ENCODE peak calls at places on chromosome 22, in ten cellular contexts. E is left ventricle myocardium inferior; X is PC-9; N is CD8-positive, alpha-beta T cell; D is HCT116; Z is tibial artery; I is WERI-Rb-1; L is body of pancreas; V is CD4-positive, CD25-positive, alpha-beta regulatory T cell; G is CD8-positive, alpha-beta memory T cell. P is an unnamed sample.

GRCh38 chr22:42747701-42748513 is 27.2 kb upstream of the A4GALT start:
- DNase-seq in E (no peak), X (no peak), N (no peak), D (no peak), Z (no peak), I (no peak), L (no peak), V (no peak), G (no peak), P (no peak)

GRCh38 chr22:27327981-27328721 is 473.4 kb downstream of the MN1 start:
- DNase-seq in E (no peak), X (no peak), N (no peak), D (no peak), Z (no peak), I (no peak), L (no peak), V (no peak), G (no peak), P (no peak)

GRCh38 chr22:10961043-10961860 is 4566.7 kb upstream of the OR11H1 start:
- DNase-seq in E (no peak), X (no peak), N (no peak), D (no peak), Z (no peak), I (no peak), L (no peak), V (no peak), G (no peak), P (no peak)

GRCh38 chr22:43867839-43868652 is 5.7 kb upstream of the SULT4A1 start:
- DNase-seq in E (peak; percentile 58), X (no peak), N (no peak), D (no peak), Z (no peak), I (peak; percentile 3), L (peak; percentile 56), V (no peak), G (no peak), P (no peak)

GRCh38 chr22:27074016-27074415 is 416.6 kb downstream of the MIAT start:
- DNase-seq in E (no peak), X (peak; percentile 12), N (no peak), D (no peak), Z (no peak), I (no peak), L (no peak), V (no peak), G (no peak), P (no peak)

GRCh38 chr22:45418770-45419138 is 5.3 kb downstream of the RIBC2 start:
- DNase-seq in E (no peak), X (no peak), N (no peak), D (no peak), Z (no peak), I (no peak), L (no peak), V (no peak), G (no peak), P (no peak)

GRCh38 chr22:44024288-44024908 is at the start of gene PARVB:
- DNase-seq in E (peak; percentile 55), X (no peak), N (no peak), D (no peak), Z (no peak), I (no peak), L (peak; percentile 19), V (no peak), G (no peak), P (no peak)

GRCh38 chr22:17315310-17315709 is 54.0 kb upstream of the CECR2 start:
- DNase-seq in E (no peak), X (no peak), N (no peak), D (no peak), Z (no peak), I (no peak), L (no peak), V (no peak), G (no peak), P (no peak)

GRCh38 chr22:41922336-41922735 is 4.3 kb downstream of the TNFRSF13C start:
- DNase-seq in E (no peak), X (no peak), N (no peak), D (no peak), Z (no peak), I (no peak), L (no peak), V (no peak), G (no peak), P (no peak)

GRCh38 chr22:19223617-19224016 is 45.1 kb upstream of the SLC25A1 start:
- DNase-seq in E (no peak), X (no peak), N (no peak), D (no peak), Z (no peak), I (no peak), L (no peak), V (no peak), G (no peak), P (no peak)

DNA sequence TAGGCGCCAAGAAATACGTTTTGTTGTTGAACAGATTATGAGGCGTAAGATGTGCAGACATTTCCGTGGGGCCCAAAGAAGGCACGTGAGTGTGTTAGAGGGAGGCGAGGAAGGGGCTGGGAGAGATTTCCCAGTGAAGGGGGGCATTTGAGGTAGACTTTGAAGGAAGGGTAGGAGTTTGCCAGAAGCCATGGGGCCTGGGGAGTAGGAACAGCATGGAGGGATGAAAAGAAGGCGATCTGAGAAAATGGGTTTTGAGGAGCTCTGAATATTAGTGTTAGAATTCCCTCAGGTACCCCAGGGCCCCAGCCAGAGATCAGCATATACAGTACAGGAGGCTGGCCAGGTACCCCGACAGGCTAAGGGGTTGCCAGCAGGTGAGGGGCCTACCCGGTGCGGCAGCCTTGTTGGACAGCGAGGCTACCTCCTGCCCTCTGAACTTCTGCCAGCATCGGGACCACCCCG is 414 bp upstream of the MIEF1 start:
- DNase-seq in E (no peak), X (no peak), N (no peak), D (no peak), Z (no peak), I (no peak), L (no peak), V (no peak), G (no peak), P (no peak)
- H3K27ac ChIP-seq in E (peak overlapping the region; percentile 94), X (peak overlapping the region; percentile 4), N (peak overlapping the region; percentile 64), D (peak overlapping the region; percentile 70), Z (peak overlapping the region; percentile 71), I (peak overlapping the region; percentile 94), L (peak overlapping the region; percentile 92), V (peak overlapping the region; percentile 71), G (peak overlapping the region; percentile 71), P (peak overlapping the region; percentile 97)

DNA sequence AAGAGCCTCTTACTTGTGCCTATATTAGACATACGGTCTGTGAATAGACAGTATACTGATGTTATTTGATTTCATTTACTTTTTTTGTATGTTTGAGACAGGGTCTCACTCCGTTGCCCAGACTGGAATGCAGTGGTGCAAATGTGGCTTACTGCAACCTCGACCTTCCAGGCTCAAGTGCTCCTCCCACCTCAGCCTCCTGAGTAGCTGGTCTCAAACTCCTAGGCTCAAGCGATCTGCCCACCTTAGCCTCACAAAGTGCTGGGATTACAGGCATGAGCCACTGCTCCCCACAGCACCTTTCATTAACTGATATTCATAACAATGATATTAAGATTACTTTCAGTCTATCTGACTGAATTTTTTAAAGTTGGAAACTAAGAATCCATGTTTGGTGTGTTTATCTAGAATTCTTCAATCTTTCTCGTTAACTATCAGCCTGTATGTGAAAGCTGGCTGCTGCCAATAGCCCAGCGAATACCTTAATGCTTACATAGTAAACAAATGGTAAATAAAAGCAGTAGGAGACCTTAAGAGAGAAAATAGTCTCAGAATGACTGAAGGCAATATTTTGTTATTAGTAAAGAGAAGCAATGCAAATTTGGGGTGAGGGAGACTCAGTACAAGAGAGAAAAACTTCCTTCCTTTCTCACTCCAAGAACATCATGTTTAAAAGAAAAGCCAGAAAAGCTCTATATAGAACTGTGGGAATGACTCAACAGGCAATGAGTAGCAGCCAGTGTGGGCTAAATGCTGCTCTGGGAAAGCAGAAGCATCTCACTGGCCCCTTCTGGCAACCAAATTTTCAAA is 101.9 kb downstream of the MRTFA start:
- DNase-seq in E (no peak), X (no peak), N (no peak), D (no peak), Z (no peak), I (no peak), L (no peak), V (no peak), G (no peak), P (no peak)
- H3K27ac ChIP-seq in E (peak overlapping the region; percentile 52), X (peak overlapping the region; percentile 44), N (no peak overlapping the region), D (no peak overlapping the region), Z (peak overlapping the region; percentile 83), I (no peak overlapping the region), L (peak overlapping the region; percentile 36), V (peak overlapping the region; percentile 69), G (no peak overlapping the region), P (peak overlapping the region; percentile 22)

DNA sequence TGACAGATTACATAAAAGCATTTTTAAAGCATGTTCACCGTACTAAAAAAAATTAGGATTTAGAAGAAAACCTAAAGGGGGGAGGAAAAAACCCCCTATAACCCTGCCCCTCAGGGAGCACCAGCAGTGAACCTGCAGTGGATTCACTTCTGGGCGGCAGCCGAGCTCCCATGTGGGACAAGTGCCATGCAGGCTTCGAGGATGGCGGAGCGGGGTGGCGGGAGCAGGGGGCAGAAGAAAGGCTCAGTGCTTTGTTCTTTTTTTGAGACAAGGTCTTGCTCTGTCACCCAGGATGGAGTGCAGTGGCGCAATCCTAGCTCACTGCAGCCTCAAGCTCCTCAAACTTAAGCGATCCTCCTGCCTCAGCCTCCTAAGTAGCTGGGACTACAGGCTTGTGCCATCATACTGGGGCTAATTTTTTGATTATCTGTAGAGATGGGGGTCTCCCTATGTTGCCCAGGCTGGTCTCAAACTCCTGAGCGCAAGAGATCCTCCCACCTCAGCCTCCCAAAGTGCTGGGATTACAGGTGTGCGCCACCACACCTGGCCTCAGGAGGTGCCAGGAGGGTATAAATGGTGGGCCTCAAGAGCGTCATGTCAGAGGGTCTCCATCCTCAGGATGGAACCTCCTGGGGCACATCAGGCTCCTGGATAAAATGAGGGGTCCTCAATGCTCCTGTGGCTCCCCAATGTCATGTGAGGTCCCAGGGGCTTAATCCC is 34.0 kb downstream of the PPM1F start:
- DNase-seq in E (no peak), X (no peak), N (no peak), D (no peak), Z (no peak), I (no peak), L (no peak), V (no peak), G (peak; percentile 28), P (no peak)
- H3K27ac ChIP-seq in E (no peak overlapping the region), X (no peak overlapping the region), N (no peak overlapping the region), D (no peak overlapping the region), Z (no peak overlapping the region), I (no peak overlapping the region), L (no peak overlapping the region), V (no peak overlapping the region), G (no peak overlapping the region), P (no peak overlapping the region)

DNA sequence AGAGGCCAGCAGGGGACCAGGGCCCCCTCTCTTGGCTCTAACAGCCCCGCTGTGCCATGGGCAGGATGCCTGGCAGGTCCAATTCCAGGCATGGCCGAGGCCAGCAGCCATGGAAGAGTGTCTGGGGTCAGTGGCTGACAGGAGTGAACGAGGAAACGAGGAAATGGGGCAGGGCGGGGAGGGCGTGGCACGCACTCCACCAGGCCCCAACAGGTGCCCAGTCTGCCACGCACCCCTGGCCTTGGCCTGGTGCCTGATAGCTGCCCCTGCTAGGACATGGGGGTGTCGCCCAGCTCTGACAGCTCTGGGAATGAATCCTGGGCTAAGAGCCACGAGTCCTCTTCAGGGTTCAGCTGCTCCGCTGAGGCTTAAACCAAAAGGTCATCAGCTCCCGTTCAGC is 11.6 kb upstream of the TBC1D22A start:
- DNase-seq in E (no peak), X (peak; percentile 61), N (no peak), D (no peak), Z (no peak), I (no peak), L (no peak), V (no peak), G (no peak), P (no peak)
- H3K27ac ChIP-seq in E (peak overlapping the region; percentile 62), X (peak overlapping the region; percentile 79), N (no peak overlapping the region), D (no peak overlapping the region), Z (no peak overlapping the region), I (no peak overlapping the region), L (no peak overlapping the region), V (no peak overlapping the region), G (no peak overlapping the region), P (no peak overlapping the region)